ENCODE peak calls at places on chromosomes 4 and X, in seven cellular contexts. K is IMR-90, S is esophagus squamous epithelium, O is endothelial cell of umbilical vein, A is uterus, R is upper lobe of left lung, W is body of pancreas. X is an unnamed sample.
A peak's percentile ranks its signal among the peaks of the same experiment; 100 is the strongest.

GRCh38 chrX:149004936-149005335 is 500.2 kb downstream of the IDS start:
- DNase-seq in K (no peak), S (no peak), O (no peak), A (no peak), R (no peak), W (no peak), X (no peak)

GRCh38 chrX:67692246-67692645 is 148.4 kb downstream of the AR start:
- DNase-seq in K (peak; percentile 16), S (no peak), O (no peak), A (no peak), R (no peak), W (no peak), X (no peak)

GRCh38 chrX:27132851-27133250 is 330.3 kb downstream of the PPP4R3C start:
- DNase-seq in K (no peak), S (no peak), O (peak; percentile 85), A (no peak), R (no peak), W (no peak), X (no peak)

GRCh38 chr4:125658773-125659172 is 344.0 kb downstream of the FAT4 start:
- DNase-seq in K (no peak), S (no peak), O (no peak), A (no peak), R (no peak), W (no peak), X (no peak)

GRCh38 chr4:177339794-177340374 is 30.2 kb downstream of the NEIL3 start:
- DNase-seq in K (peak; percentile 51), S (no peak), O (peak; percentile 57), A (no peak), R (no peak), W (no peak), X (no peak)

GRCh38 chrX:2608638-2609430 is 82.3 kb upstream of the CD99 start:
- DNase-seq in K (peak; percentile 72), S (no peak), O (peak; percentile 82), A (peak; percentile 88), R (peak; percentile 98), W (peak; percentile 88), X (peak; percentile 69)

GRCh38 chr4:69832326-69833030 is 27.5 kb downstream of the SULT1E1 start:
- DNase-seq in K (no peak), S (no peak), O (no peak), A (no peak), R (no peak), W (no peak), X (no peak)

GRCh38 chrX:110310896-110311295 is 7.0 kb downstream of the AMMECR1 start:
- DNase-seq in K (no peak), S (no peak), O (no peak), A (no peak), R (no peak), W (no peak), X (no peak)

GRCh38 chr4:5821665-5822358 is 71.1 kb downstream of the CRMP1 start:
- DNase-seq in K (no peak), S (no peak), O (no peak), A (no peak), R (peak; percentile 82), W (no peak), X (no peak)

GRCh38 chr4:176800891-176801534 is 8.3 kb upstream of the VEGFC start:
- DNase-seq in K (peak; percentile 72), S (no peak), O (no peak), A (no peak), R (no peak), W (no peak), X (no peak)

GRCh38 chr4:107794001-107794400 is 30.7 kb upstream of the SGMS2 start:
- DNase-seq in K (no peak), S (no peak), O (no peak), A (no peak), R (no peak), W (no peak), X (no peak)

GRCh38 chr4:76278583-76278982 is 27.1 kb downstream of the FAM47E start:
- DNase-seq in K (no peak), S (no peak), O (no peak), A (no peak), R (no peak), W (no peak), X (no peak)

GRCh38 chr4:73698217-73698616 is 42.2 kb upstream of the CXCL8 start:
- DNase-seq in K (peak; percentile 58), S (no peak), O (peak; percentile 95), A (no peak), R (no peak), W (no peak), X (no peak)

GRCh38 chrX:44674906-44675305 is 132.2 kb upstream of the FUNDC1 start:
- DNase-seq in K (no peak), S (no peak), O (no peak), A (no peak), R (no peak), W (no peak), X (no peak)

GRCh38 chr4:111689731-111690130 is 455.5 kb upstream of the FAM241A start:
- DNase-seq in K (peak; percentile 10), S (no peak), O (no peak), A (no peak), R (no peak), W (no peak), X (no peak)

GRCh38 chrX:63466690-63467089 is 115.6 kb upstream of the SPIN4 start:
- DNase-seq in K (no peak), S (no peak), O (no peak), A (no peak), R (no peak), W (no peak), X (no peak)

GRCh38 chrX:64204701-64205440 is 637 bp downstream of the AMER1 start:
- DNase-seq in K (peak; percentile 19), S (no peak), O (peak; percentile 41), A (peak; percentile 33), R (peak; percentile 83), W (peak; percentile 35), X (peak; percentile 26)

GRCh38 chr4:186105721-186106335 is 1.3 kb downstream of the FAM149A start:
- DNase-seq in K (no peak), S (no peak), O (no peak), A (no peak), R (no peak), W (peak; percentile 45), X (no peak)

GRCh38 chrX:69073241-69073640 is 92.0 kb downstream of the PJA1 start:
- DNase-seq in K (no peak), S (no peak), O (no peak), A (no peak), R (no peak), W (no peak), X (no peak)

GRCh38 chr4:94961420-94961819 is 203.7 kb downstream of the BMPR1B start:
- DNase-seq in K (peak; percentile 36), S (no peak), O (no peak), A (no peak), R (no peak), W (no peak), X (no peak)

GRCh38 chr4:98027827-98028226 is 115.4 kb downstream of the STPG2 start:
- DNase-seq in K (no peak), S (no peak), O (no peak), A (no peak), R (no peak), W (no peak), X (no peak)

GRCh38 chr4:147899512-147899911 is 167.6 kb downstream of the ARHGAP10 start:
- DNase-seq in K (peak; percentile 59), S (no peak), O (no peak), A (no peak), R (no peak), W (no peak), X (no peak)

GRCh38 chr4:25467843-25468242 is 90.8 kb downstream of the ANAPC4 start:
- DNase-seq in K (no peak), S (no peak), O (peak; percentile 51), A (no peak), R (no peak), W (no peak), X (no peak)

DNA sequence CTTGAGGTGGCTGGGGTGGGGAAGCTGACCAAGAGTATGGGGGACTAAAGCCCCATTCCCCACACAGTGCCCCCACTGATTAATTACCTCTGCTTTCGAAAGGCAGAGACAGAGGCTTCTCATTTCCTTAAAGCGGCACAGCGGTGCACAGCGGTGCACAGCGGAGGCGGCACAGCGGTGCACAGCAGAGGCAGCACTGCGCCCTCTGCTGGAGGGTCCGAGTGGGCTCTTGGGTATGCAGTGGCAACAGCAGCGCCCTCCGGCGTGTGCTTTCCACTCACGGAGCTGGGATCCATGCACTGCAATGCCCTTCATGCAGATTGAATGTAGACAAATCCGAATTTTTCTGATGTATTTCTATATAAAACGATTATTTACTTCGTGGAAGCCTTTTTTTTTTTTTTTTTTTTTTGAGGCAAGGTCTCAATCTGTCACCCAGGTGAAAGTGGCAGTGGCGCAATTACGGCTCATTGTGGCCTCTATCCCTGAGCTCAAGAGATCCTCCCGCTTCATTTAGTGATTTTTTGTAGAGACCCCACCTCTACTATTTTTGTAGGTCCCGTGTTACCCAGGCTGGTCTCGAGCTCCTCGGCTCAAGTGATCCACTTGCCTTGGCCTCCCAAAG is 19.7 kb upstream of the PRPS2 start:
- DNase-seq in K (peak; percentile 31), S (no peak), O (peak; percentile 33), A (no peak), R (peak; percentile 55), W (peak; percentile 57), X (no peak)
- TF ChIP-seq CTCF in K (peak; percentile 75), S (peak; percentile 58), O (peak; percentile 91), A (no peak), R (no peak), W (peak; percentile 34), X (no peak)

GRCh38 chr4:40749717-40750460 is at the start of gene NSUN7:
- DNase-seq in K (no peak), S (no peak), O (peak; percentile 10), A (peak; percentile 25), R (peak; percentile 95), W (peak; percentile 92), X (no peak)
- TF ChIP-seq POLR2A in K (no peak), S (no peak), O (no peak), A (no peak), R (peak; percentile 70), W (peak; percentile 78), X (no peak)

GRCh38 chr4:2796261-2797187 is 3.6 kb downstream of the SH3BP2 start:
- DNase-seq in K (peak; percentile 52), S (no peak), O (peak; percentile 69), A (peak; percentile 14), R (peak; percentile 69), W (peak; percentile 91), X (peak; percentile 8)

GRCh38 chr4:2797188-2797544 is 4.3 kb downstream of the SH3BP2 start:
- DNase-seq in K (no peak), S (no peak), O (no peak), A (no peak), R (no peak), W (no peak), X (peak; percentile 8)

GRCh38 chr4:2798399-2799301 is 5.8 kb downstream of the SH3BP2 start:
- DNase-seq in K (no peak), S (no peak), O (peak; percentile 83), A (peak; percentile 29), R (peak; percentile 87), W (peak; percentile 32), X (peak; percentile 55)

GRCh38 chr4:2799444-2799911 is 6.6 kb downstream of the SH3BP2 start:
- DNase-seq in K (no peak), S (no peak), O (no peak), A (peak; percentile 14), R (peak; percentile 64), W (peak; percentile 10), X (peak; percentile 26)

GRCh38 chr4:2797545-2798305 is 4.8 kb downstream of the SH3BP2 start:
- DNase-seq in K (no peak), S (no peak), O (no peak), A (no peak), R (peak; percentile 53), W (peak; percentile 75), X (no peak)
- H3K4me1 ChIP-seq in K (peaks cover 60% of the 10 kb centered on the region), S (peaks cover 100% of the 10 kb centered on the region), O (peaks cover 78% of the 10 kb centered on the region), A (peaks cover 16% of the 10 kb centered on the region), R (peaks cover 96% of the 10 kb centered on the region), W (peaks cover 89% of the 10 kb centered on the region), X (peaks cover 50% of the 10 kb centered on the region)

GRCh38 chr4:115790812-115791211 is 677.4 kb upstream of the NDST4 start:
- DNase-seq in K (no peak), S (no peak), O (no peak), A (no peak), R (no peak), W (no peak), X (no peak)
- TF ChIP-seq CTCF in K (no peak), S (no peak), O (no peak), A (no peak), R (no peak), W (no peak), X (no peak)